ENCODE peak calls at places on chromosomes 1 and 21, in four cellular contexts. V is GM12878, H is K562, X is HepG2. E is an unnamed sample.

GRCh38 chr1:59477286-59477685 is 180.4 kb downstream of the FGGY start:
- DNase-seq in H (peak), V (no peak), X (no peak), E (no peak)

GRCh38 chr1:3306583-3307285 is 147.7 kb upstream of the ARHGEF16 start:
- DNase-seq in H (no peak), X (no peak), V (no peak), E (no peak)

GRCh38 chr1:180157108-180157507 is 2.4 kb downstream of the QSOX1 start:
- DNase-seq in X (no peak), H (peak), V (no peak), E (no peak)

GRCh38 chr1:99544328-99544727 is 101.6 kb upstream of the PALMD start:
- DNase-seq in V (no peak), X (no peak), H (no peak), E (no peak)

GRCh38 chr1:154433161-154433681 is 28.1 kb downstream of the IL6R start:
- DNase-seq in H (no peak), V (no peak), X (no peak), E (no peak)

GRCh38 chr1:44808063-44808937 is at the start of gene BTBD19:
- DNase-seq in V (no peak), X (peak), H (peak), E (peak)

GRCh38 chr1:185244015-185244747 is 72.9 kb downstream of the IVNS1ABP start:
- DNase-seq in X (no peak), H (peak), V (no peak), E (no peak)

GRCh38 chr1:225857256-225857655 is 24.9 kb downstream of the TMEM63A start:
- DNase-seq in X (no peak), H (no peak), V (no peak), E (no peak)

GRCh38 chr1:243598433-243598832 is 251.6 kb downstream of the AKT3 start:
- DNase-seq in H (no peak), X (no peak), V (no peak), E (no peak)

GRCh38 chr1:206935491-206936067 is 10.7 kb downstream of the PIGR start:
- DNase-seq in V (no peak), H (peak), X (peak), E (peak)

GRCh38 chr1:82399093-82399492 is 598.4 kb downstream of the ADGRL2 start:
- DNase-seq in X (no peak), H (no peak), V (no peak), E (no peak)

DNA sequence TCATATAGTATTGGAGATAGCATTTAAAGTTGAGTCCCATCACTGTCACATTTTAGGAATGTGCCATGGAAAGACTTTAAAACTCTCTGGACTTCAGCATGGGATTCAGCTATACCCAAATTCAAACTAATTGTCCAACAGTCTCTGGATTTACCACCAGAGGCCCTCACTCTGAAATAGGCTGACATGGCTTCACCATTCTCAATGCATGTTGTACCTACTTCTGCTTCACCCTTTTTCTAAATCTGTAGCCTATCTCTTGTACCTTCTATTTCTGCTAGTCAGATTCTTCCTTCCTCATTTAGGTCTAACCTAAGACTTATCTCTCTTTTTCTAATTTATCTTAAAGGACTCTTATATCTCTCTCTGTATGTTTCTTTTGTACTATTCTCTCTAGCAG is 512.7 kb upstream of the ZRANB2 start:
- DNase-seq in H (no peak), V (no peak), X (no peak), E (no peak)
- TF ChIP-seq TCF7 in H (no peak), V (no peak), X (no peak), E (no peak)

GRCh38 chr1:109762039-109762585 is 1.6 kb downstream of the EPS8L3 start:
- DNase-seq in H (no peak), X (no peak), V (no peak), E (no peak)

GRCh38 chr1:109762821-109763645 is 690 bp downstream of the EPS8L3 start:
- DNase-seq in X (no peak), H (peak), V (no peak), E (no peak)

GRCh38 chr1:109760581-109761226 is 3.0 kb downstream of the EPS8L3 start:
- DNase-seq in H (no peak), V (no peak), X (no peak), E (no peak)

GRCh38 chr1:109759513-109760334 is 4.0 kb downstream of the EPS8L3 start:
- DNase-seq in V (no peak), X (no peak), H (no peak), E (no peak)

GRCh38 chr1:109761227-109762038 is 2.3 kb downstream of the EPS8L3 start:
- DNase-seq in V (no peak), X (no peak), H (no peak), E (no peak)
- TF ChIP-seq TCF7 in V (no peak), X (no peak), H (no peak), E (no peak)

GRCh38 chr1:39391741-39392679 is 99.4 kb upstream of the BMP8A start:
- DNase-seq in X (peak), H (peak), V (no peak), E (no peak)
- TF ChIP-seq TCF7 in X (no peak), H (no peak), V (no peak), E (no peak)

DNA sequence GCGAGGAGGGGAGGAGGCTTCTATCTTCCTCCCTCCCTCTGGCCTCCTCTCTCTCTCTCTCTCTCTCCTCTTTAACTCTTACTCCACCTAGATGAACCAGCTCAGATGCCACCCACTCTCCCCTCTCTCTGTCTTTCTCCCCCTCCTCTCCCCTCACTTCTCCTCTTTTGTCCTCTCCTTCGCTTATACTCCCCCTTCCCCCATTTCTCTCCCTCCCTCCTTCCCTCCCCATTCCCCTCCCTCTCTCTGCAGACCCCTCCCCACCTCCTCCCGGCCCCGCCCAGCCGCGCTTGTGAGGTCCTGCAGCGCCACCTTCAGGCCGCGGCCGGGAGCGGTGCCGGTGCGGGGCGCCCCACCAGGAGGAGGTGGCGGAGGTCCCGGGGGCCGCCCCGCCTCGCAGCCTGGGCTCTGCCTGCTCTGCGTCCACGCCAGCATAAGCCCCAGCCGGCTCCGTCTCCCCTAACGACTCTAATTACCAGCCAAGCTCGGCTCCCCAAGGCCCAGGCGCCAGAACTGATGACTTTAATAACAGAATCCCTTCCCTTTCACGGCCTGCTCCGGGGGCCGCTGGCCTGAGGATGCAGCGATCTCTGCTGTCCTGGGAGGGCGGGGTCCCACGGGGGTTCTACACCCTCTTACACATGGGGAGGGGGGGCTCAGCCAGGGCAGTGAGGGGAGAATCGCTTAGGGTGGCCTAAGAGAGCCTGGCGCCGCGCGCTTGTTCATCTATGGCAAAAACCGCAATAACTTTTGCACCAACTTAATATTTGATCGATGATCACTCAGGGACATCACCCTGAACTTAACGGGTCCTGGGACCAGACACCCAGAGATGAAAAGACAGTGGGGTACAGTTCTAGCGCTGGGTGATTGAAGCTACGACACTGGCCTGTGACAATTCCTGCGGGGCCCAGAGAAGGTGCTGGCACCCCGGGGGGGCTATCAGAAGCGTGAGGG is 637.3 kb downstream of the MATN1 start:
- DNase-seq in V (no peak), X (peak), H (peak), E (peak)
- TF ChIP-seq TCF7 in V (no peak), X (no peak), H (no peak), E (no peak)

DNA sequence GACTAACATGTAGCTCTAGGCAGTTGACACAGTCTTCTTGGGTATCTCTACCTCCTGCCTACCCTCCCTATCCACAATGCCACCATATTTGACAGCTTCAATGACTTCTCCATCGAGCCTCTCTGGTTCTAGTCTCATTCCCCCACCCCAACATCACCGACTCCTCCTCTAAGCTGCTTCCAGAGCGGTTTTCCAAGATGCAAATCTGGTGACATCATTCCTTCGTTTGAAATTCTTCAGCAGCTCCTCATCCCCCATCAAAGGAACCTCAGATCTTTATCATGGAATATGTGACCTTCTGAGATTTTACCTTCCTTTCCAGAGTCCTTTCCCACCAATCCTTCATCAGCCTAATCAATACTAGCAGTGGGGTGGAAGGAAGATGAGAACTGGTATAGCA is 352.4 kb upstream of the RUNX1 start:
- DNase-seq in V (no peak), X (no peak), H (no peak), E (no peak)
- TF ChIP-seq TCF7 in V (no peak), X (no peak), H (no peak), E (no peak)

E was measured in WTC11.